ENCODE peak calls at places on chromosomes 3 and 15, in five cellular contexts. L is HCT116, K is HL-60, T is Panc1, S is HepG2. P is an unnamed sample.
A peak's percentile ranks its signal among the peaks of the same experiment; 100 is the strongest.

GRCh38 chr3:112605285-112605684 is 35.7 kb downstream of the CCDC80 start:
- DNase-seq in L (no peak), K (no peak), T (no peak), S (no peak), P (peak; percentile 55)

GRCh38 chr15:64730151-64730550 is 45.2 kb downstream of the RBPMS2 start:
- DNase-seq in L (no peak), K (no peak), T (no peak), S (no peak), P (no peak)

GRCh38 chr3:172082269-172082668 is 42.9 kb downstream of the FNDC3B start:
- DNase-seq in L (no peak), K (no peak), T (no peak), S (peak; percentile 49), P (no peak)

GRCh38 chr15:48774484-48774883 is 36.4 kb downstream of the CEP152 start:
- DNase-seq in L (no peak), K (no peak), T (no peak), S (no peak), P (no peak)

GRCh38 chr15:71115567-71116351 is 488 bp downstream of the THSD4 start:
- DNase-seq in L (no peak), K (peak; percentile 4), T (no peak), S (no peak), P (peak; percentile 67)

GRCh38 chr3:78420611-78421010 is 1347.2 kb downstream of the ROBO1 start:
- DNase-seq in L (no peak), K (no peak), T (no peak), S (no peak), P (no peak)

GRCh38 chr15:69086427-69087205 is 72.1 kb downstream of the NOX5 start:
- DNase-seq in L (no peak), K (no peak), T (no peak), S (no peak), P (peak; percentile 48)

GRCh38 chr15:89307046-89307587 is 27.5 kb downstream of the POLG start:
- DNase-seq in L (no peak), K (no peak), T (no peak), S (no peak), P (no peak)

GRCh38 chr15:99729920-99730319 is 3.3 kb downstream of the LYSMD4 start:
- DNase-seq in L (no peak), K (no peak), T (peak; percentile 13), S (no peak), P (peak; percentile 64)

GRCh38 chr3:150751781-150752263 is 11.1 kb downstream of the SIAH2 start:
- DNase-seq in L (no peak), K (no peak), T (no peak), S (peak; percentile 38), P (no peak)

GRCh38 chr3:112769624-112770023 is 77.0 kb downstream of the CD200R1L start:
- DNase-seq in L (no peak), K (no peak), T (no peak), S (no peak), P (no peak)

GRCh38 chr15:88655103-88655553 is 16.3 kb downstream of the ISG20 start:
- DNase-seq in L (no peak), K (no peak), T (no peak), S (no peak), P (no peak)

GRCh38 chr15:34759992-34760391 is 5.2 kb upstream of the GJD2 start:
- DNase-seq in L (no peak), K (no peak), T (no peak), S (no peak), P (no peak)

GRCh38 chr15:55279746-55280351 is 9.8 kb downstream of the RAB27A start:
- DNase-seq in L (peak; percentile 65), K (peak; percentile 74), T (no peak), S (peak; percentile 62), P (no peak)

GRCh38 chr15:75237316-75237982 is 20.7 kb upstream of the GOLGA6C start:
- DNase-seq in L (no peak), K (no peak), T (no peak), S (no peak), P (no peak)

GRCh38 chr3:182397164-182397563 is 396.1 kb upstream of the ATP11B start:
- DNase-seq in L (no peak), K (no peak), T (no peak), S (no peak), P (no peak)

GRCh38 chr3:63654246-63654645 is 1.8 kb downstream of the SNTN start:
- DNase-seq in L (no peak), K (no peak), T (no peak), S (no peak), P (no peak)

GRCh38 chr3:181326637-181327223 is 337.2 kb upstream of the DNAJC19 start:
- DNase-seq in L (peak; percentile 15), K (no peak), T (peak; percentile 8), S (peak; percentile 18), P (peak; percentile 72)
- H3K27ac ChIP-seq in L (no peak overlapping the region), K (no peak overlapping the region), T (no peak overlapping the region), S (no peak overlapping the region), P (no peak overlapping the region)

DNA sequence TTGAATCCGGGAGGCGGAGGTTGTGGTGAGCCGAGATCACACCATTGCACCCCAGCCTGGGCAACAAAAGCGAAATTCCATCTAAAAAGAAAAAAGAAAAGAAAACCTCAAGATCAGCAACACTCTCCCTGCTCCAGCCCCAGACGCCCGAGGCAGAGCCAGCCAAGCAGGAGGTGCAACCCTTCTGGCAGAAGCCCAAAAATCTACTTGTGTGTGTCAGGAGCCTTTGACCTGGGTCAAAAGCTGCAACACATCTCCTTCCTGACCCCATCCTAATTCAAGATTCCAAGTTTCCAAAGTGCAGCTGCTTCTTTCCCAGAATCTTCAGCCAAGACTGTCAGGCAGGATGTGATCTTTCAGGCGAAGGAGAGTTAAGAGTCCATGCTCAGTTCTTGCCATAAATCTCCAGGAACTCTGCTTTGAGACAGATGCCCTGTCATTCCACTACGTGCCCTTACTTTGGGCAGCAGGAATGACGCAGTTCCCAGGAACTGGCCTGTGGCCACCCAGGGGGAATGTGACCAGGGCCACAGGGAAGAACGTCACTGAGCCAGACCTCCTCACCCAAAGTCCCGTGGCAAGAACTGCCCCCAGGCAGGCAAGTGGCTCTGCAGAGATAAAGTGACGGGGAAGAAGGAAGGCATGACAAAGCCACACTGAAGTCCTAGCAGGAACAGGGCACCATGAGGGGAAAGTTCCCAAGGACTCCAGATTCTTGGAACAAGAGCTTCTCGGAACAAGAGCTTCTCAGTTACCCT is 39.4 kb downstream of the SH3BP5 start:
- DNase-seq in L (no peak), K (no peak), T (no peak), S (no peak), P (no peak)
- TF ChIP-seq POLR2AphosphoS5 in L (no peak), K (no peak), T (no peak), S (no peak), P (no peak)

GRCh38 chr3:184805351-184806038 is 6.5 kb upstream of the VPS8 start:
- DNase-seq in L (no peak), K (no peak), T (no peak), S (peak; percentile 72), P (no peak)
- TF ChIP-seq REST in L (no peak), K (no peak), T (no peak), S (no peak), P (no peak)

DNA sequence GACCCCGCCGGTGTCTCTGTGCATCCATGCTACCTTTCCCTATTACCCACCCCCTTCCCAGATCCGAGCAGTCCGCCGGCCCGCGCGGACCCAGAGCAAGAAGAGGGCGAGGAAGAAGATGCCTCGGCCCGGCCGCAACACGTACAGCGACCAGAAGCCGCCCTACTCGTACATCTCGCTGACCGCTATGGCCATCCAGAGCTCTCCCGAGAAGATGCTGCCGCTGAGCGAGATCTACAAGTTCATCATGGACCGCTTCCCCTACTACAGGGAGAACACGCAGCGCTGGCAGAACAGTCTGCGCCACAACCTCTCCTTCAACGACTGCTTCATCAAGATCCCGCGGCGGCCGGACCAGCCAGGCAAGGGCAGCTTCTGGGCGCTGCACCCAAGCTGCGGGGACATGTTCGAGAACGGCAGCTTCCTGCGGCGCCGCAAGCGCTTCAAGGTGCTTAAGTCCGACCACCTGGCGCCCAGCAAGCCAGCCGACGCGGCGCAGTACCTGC is 788 bp downstream of the FOXB1 start:
- DNase-seq in L (no peak), K (peak; percentile 3), T (no peak), S (no peak), P (peak; percentile 76)
- H3K27ac ChIP-seq in L (no peak overlapping the region), K (no peak overlapping the region), T (no peak overlapping the region), S (no peak overlapping the region), P (no peak overlapping the region)

GRCh38 chr3:44584646-44585501 is at the start of gene ZNF660:
- DNase-seq in L (no peak), K (no peak), T (no peak), S (peak; percentile 57), P (peak; percentile 97)
- TF ChIP-seq POLR2AphosphoS5 in L (no peak), K (no peak), T (no peak), S (peak; percentile 53), P (peak; percentile 84)

GRCh38 chr3:197181751-197182150 is 116.7 kb downstream of the DLG1 start:
- DNase-seq in L (no peak), K (no peak), T (no peak), S (no peak), P (no peak)
- TF ChIP-seq REST in L (no peak), K (no peak), T (no peak), S (no peak), P (no peak)

GRCh38 chr3:11477286-11477935 is 166.3 kb downstream of the VGLL4 start:
- DNase-seq in L (no peak), K (no peak), T (no peak), S (no peak), P (peak; percentile 13)
- H3K27ac ChIP-seq in L (no peak overlapping the region), K (no peak overlapping the region), T (peak overlapping the region; percentile 79), S (no peak overlapping the region), P (no peak overlapping the region)

DNA sequence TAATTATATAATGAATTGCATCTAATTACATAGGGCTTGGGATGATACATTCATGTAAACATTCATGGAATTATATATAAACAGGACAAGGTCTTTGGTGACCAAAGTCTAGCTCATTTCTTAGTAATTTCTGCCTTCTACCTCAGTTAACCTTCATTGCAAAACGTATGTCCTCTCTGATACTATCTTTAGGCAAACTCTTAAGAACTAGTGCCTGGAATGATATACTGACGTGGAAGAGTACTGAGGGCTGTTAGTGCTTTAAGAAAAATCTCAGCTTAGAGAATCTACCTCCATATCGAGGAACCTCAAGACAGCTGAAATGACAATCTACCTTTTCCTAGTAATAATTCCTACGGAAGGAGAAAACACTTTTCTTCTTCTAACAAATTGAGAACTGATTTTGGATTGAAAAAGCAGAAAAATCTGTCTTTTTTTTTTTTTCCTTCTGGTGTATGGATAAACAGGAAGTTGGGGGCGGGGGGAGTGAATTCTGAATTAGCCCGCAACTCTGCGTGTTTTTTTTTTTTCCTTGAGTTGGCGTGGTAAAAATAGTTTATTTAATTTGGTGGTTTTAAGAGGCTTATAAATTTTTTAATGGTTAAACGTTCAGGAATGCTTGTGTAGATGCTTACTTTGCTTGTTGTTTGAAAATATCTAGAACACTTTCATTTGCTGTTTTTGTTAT is 43.2 kb downstream of the RARB start:
- DNase-seq in L (no peak), K (no peak), T (no peak), S (no peak), P (no peak)
- TF ChIP-seq POLR2AphosphoS5 in L (no peak), K (no peak), T (no peak), S (no peak), P (no peak)

GRCh38 chr3:39752751-39753150 is 56.7 kb upstream of the MYRIP start:
- DNase-seq in L (no peak), K (no peak), T (no peak), S (no peak), P (no peak)

GRCh38 chr3:39753361-39753760 is 56.0 kb upstream of the MYRIP start:
- DNase-seq in L (no peak), K (no peak), T (no peak), S (no peak), P (no peak)

GRCh38 chr3:39750677-39751076 is 58.7 kb upstream of the MYRIP start:
- DNase-seq in L (no peak), K (no peak), T (no peak), S (no peak), P (peak; percentile 1)

GRCh38 chr3:39754549-39754948 is 54.9 kb upstream of the MYRIP start:
- DNase-seq in L (no peak), K (no peak), T (no peak), S (no peak), P (no peak)

GRCh38 chr3:39752019-39752637 is 57.3 kb upstream of the MYRIP start:
- DNase-seq in L (no peak), K (no peak), T (no peak), S (no peak), P (no peak)
- TF ChIP-seq REST in L (no peak), K (no peak), T (no peak), S (no peak), P (no peak)